ENCODE peak calls at places on chromosomes 6 and 20, in ten cellular contexts. V, W, Q, T, B, A, J, R, E and U are unnamed samples. For H3K4me1, the result is how much of the 10 kb centered on the place peaks cover.

GRCh38 chr6:52504778-52505127 is 72.1 kb downstream of the TRAM2 start:
- DNase-seq in V (no peak), W (no peak), Q (no peak), T (no peak), B (no peak), A (no peak), J (no peak), R (no peak), E (no peak), U (no peak)

GRCh38 chr6:42104095-42104806 is 38.2 kb downstream of the C6orf132 start:
- DNase-seq in V (no peak), W (peak), Q (peak), T (peak), B (peak), A (peak), J (no peak), R (peak), E (peak), U (peak)

GRCh38 chr20:5513975-5514516 is 197.3 kb upstream of the PROKR2 start:
- DNase-seq in V (peak), W (peak), Q (no peak), T (no peak), B (no peak), A (no peak), J (no peak), R (no peak), E (no peak), U (no peak)

GRCh38 chr6:66866801-66867200 is 1159.8 kb upstream of the EYS start:
- DNase-seq in V (no peak), W (no peak), Q (no peak), T (no peak), B (no peak), A (no peak), J (no peak), R (no peak), E (no peak), U (no peak)

GRCh38 chr6:146369866-146370265 is 173.8 kb upstream of the RAB32 start:
- DNase-seq in V (no peak), W (no peak), Q (no peak), T (no peak), B (no peak), A (no peak), J (no peak), R (no peak), E (no peak), U (no peak)

GRCh38 chr6:33288942-33289783 is at the start of the genes PFDN6 and WDR46:
- DNase-seq in V (peak), W (peak), Q (peak), T (peak), B (peak), A (peak), J (peak), R (peak), E (peak), U (peak)

GRCh38 chr6:7392402-7392801 is 2.8 kb downstream of the RIOK1 start:
- DNase-seq in V (peak), W (no peak), Q (no peak), T (no peak), B (no peak), A (no peak), J (no peak), R (no peak), E (no peak), U (peak)

GRCh38 chr20:13302647-13303425 is 81.8 kb downstream of the ISM1 start:
- DNase-seq in V (peak), W (peak), Q (peak), T (peak), B (no peak), A (peak), J (peak), R (no peak), E (no peak), U (no peak)

GRCh38 chr6:144449911-144450690 is 165.0 kb downstream of the UTRN start:
- DNase-seq in V (no peak), W (no peak), Q (no peak), T (no peak), B (no peak), A (peak), J (no peak), R (no peak), E (peak), U (no peak)

GRCh38 chr20:53513168-53513488 is 80.5 kb downstream of the ZNF217 start:
- DNase-seq in V (no peak), W (no peak), Q (no peak), T (no peak), B (no peak), A (no peak), J (no peak), R (no peak), E (no peak), U (no peak)

GRCh38 chr6:114579486-114579885 is 236.7 kb upstream of the HS3ST5 start:
- DNase-seq in V (no peak), W (no peak), Q (no peak), T (no peak), B (no peak), A (no peak), J (no peak), R (no peak), E (no peak), U (no peak)

GRCh38 chr20:461254-462198 is 807 bp downstream of the TBC1D20 start:
- DNase-seq in V (peak), W (peak), Q (peak), T (peak), B (peak), A (peak), J (peak), R (no peak), E (peak), U (peak)

GRCh38 chr6:36099872-36100483 is 30.3 kb upstream of the MAPK13 start:
- DNase-seq in V (no peak), W (no peak), Q (no peak), T (no peak), B (no peak), A (no peak), J (no peak), R (no peak), E (no peak), U (no peak)

GRCh38 chr6:15417811-15418210 is 171.9 kb downstream of the JARID2 start:
- DNase-seq in V (no peak), W (no peak), Q (no peak), T (no peak), B (no peak), A (no peak), J (no peak), R (no peak), E (no peak), U (no peak)

GRCh38 chr6:150499882-150500312 is 99.8 kb upstream of the PLEKHG1 start:
- DNase-seq in V (no peak), W (no peak), Q (no peak), T (no peak), B (no peak), A (no peak), J (no peak), R (no peak), E (no peak), U (no peak)

GRCh38 chr6:78324213-78324612 is 543.1 kb upstream of the IRAK1BP1 start:
- DNase-seq in V (no peak), W (no peak), Q (no peak), T (no peak), B (no peak), A (no peak), J (no peak), R (no peak), E (no peak), U (no peak)

GRCh38 chr6:16544006-16544405 is 217.3 kb downstream of the ATXN1 start:
- DNase-seq in V (no peak), W (no peak), Q (no peak), T (no peak), B (peak), A (peak), J (no peak), R (peak), E (peak), U (no peak)

GRCh38 chr6:8958894-8959511 is 523.7 kb upstream of the SLC35B3 start:
- DNase-seq in V (no peak), W (no peak), Q (no peak), T (no peak), B (no peak), A (no peak), J (no peak), R (no peak), E (no peak), U (no peak)

GRCh38 chr20:62087227-62087626 is 21.5 kb upstream of the TAF4 start:
- DNase-seq in V (no peak), W (no peak), Q (no peak), T (no peak), B (no peak), A (peak), J (no peak), R (no peak), E (no peak), U (no peak)

GRCh38 chr6:2124260-2124709 is 121.1 kb downstream of the GMDS start:
- DNase-seq in V (no peak), W (no peak), Q (no peak), T (no peak), B (no peak), A (no peak), J (peak), R (peak), E (peak), U (no peak)

GRCh38 chr6:32223258-32224235 is at the start of gene NOTCH4:
- DNase-seq in V (no peak), W (no peak), Q (no peak), T (no peak), B (no peak), A (no peak), J (no peak), R (no peak), E (peak), U (no peak)

GRCh38 chr20:48041078-48041780 is 255.9 kb upstream of the SULF2 start:
- DNase-seq in V (no peak), W (no peak), Q (no peak), T (no peak), B (no peak), A (no peak), J (peak), R (no peak), E (no peak), U (no peak)

GRCh38 chr20:54475334-54476287 is at the start of gene DOK5:
- DNase-seq in V (no peak), W (peak), Q (peak), T (no peak), B (peak), A (peak), J (no peak), R (peak), E (peak), U (no peak)

GRCh38 chr6:22956029-22956715 is 386.8 kb downstream of the HDGFL1 start:
- DNase-seq in V (peak), W (peak), Q (no peak), T (no peak), B (no peak), A (no peak), J (no peak), R (no peak), E (no peak), U (no peak)

GRCh38 chr6:43570876-43571441 is 4.9 kb downstream of the XPO5 start:
- DNase-seq in V (no peak), W (no peak), Q (no peak), T (no peak), B (no peak), A (no peak), J (no peak), R (no peak), E (no peak), U (no peak)

GRCh38 chr6:150072201-150072600 is 3.3 kb upstream of the ULBP3 start:
- DNase-seq in V (peak), W (peak), Q (peak), T (peak), B (peak), A (no peak), J (peak), R (no peak), E (peak), U (peak)

GRCh38 chr20:59667131-59667530 is 62.8 kb downstream of the PHACTR3 start:
- DNase-seq in V (no peak), W (no peak), Q (no peak), T (no peak), B (no peak), A (no peak), J (no peak), R (peak), E (no peak), U (no peak)

GRCh38 chr6:5091210-5091609 is 6.1 kb downstream of the PPP1R3G start:
- DNase-seq in V (no peak), W (no peak), Q (no peak), T (no peak), B (no peak), A (no peak), J (no peak), R (peak), E (no peak), U (no peak)

GRCh38 chr6:5089821-5090449 is 4.8 kb downstream of the PPP1R3G start:
- DNase-seq in V (no peak), W (no peak), Q (no peak), T (no peak), B (no peak), A (no peak), J (no peak), R (peak), E (no peak), U (no peak)

GRCh38 chr6:5093231-5094015 is 8.3 kb downstream of the PPP1R3G start:
- DNase-seq in V (no peak), W (no peak), Q (no peak), T (no peak), B (no peak), A (no peak), J (no peak), R (peak), E (peak), U (no peak)

GRCh38 chr6:5090603-5091002 is 5.5 kb downstream of the PPP1R3G start:
- DNase-seq in V (no peak), W (no peak), Q (no peak), T (no peak), B (no peak), A (no peak), J (no peak), R (no peak), E (no peak), U (no peak)

DNA sequence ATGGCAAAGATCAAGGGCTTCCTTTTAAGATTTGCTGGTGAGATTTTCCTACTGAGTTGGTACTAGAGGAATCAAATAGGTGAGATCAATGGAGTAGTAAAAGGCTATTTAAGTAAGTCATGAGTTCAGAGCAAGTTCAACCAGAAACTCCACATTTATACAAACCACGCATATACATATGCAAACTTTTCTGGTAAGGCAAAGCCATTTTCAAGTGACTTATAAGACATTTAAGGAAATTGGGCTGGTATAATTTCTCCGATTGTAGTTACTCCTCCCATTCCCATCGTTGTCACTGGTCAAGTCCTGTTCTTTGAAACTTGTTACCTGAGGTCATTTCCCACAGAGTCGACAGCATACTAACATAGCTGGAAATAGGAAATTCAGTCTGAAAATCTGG is 6.5 kb downstream of the PPP1R3G start:
- DNase-seq in V (no peak), W (no peak), Q (no peak), T (no peak), B (no peak), A (no peak), J (no peak), R (no peak), E (no peak), U (no peak)
- H3K4me1 ChIP-seq in V (under half), W (under half), Q (under half), T (under half), B (under half), A (under half), J (under half), R (under half), E (under half), U (under half)

GRCh38 chr20:33669873-33670640 is 3.3 kb downstream of the ACTL10 start:
- DNase-seq in V (no peak), W (no peak), Q (no peak), T (no peak), B (no peak), A (no peak), J (no peak), R (no peak), E (no peak), U (no peak)
- H3K4me1 ChIP-seq in V (under half), W (under half), Q (under half), T (half or more), B (under half), A (under half), J (under half), R (half or more), E (under half), U (under half)

GRCh38 chr6:338815-339262 is 46.6 kb downstream of the DUSP22 start:
- DNase-seq in V (peak), W (no peak), Q (no peak), T (no peak), B (no peak), A (no peak), J (no peak), R (no peak), E (no peak), U (no peak)
- H3K4me1 ChIP-seq in V (under half), W (under half), Q (under half), T (half or more), B (under half), A (under half), J (under half), R (under half), E (under half), U (under half)

DNA sequence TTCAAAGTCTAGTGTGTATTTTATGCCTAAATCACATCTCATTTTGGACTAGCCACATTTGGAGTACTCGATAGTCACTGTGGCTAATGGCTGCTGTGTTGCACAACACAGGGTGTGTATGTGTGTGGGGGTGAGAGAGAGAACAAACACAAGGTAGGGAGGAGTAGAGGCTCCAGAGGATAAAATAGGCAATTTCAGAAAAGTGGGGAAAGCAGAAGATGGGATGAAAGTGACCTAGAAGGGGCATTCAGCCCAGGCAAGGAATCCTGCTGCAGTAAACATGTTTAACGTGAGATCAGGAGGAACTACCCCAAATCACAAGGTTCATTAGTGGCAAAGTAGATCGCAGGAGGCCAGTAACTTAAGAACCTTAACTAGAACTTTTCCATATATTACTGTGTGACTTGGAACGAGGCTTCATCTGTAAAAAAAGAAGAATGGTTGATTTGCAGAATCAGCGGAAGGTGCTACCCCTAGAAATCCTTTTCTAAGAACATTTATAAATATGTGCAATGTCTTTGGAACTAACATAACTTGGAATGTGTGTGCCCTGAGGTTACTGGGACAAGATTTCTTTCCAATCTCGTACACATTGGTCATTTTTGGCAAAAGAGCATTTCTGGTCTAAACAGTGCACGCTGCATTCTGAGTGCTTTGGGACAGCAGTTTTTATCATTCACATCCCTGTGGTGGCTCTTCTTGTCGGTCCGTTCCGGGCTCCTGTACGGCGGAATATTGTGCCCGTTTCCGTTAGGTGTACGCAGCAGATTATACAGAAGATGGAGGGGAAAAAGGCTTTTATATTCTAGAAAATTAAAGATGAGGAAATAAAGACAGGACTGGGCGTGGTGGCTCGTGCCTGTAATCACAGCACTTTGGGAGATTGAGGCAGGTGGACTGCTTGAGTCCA is 2.6 kb downstream of the DUSP22 start:
- DNase-seq in V (no peak), W (no peak), Q (no peak), T (no peak), B (no peak), A (no peak), J (no peak), R (peak), E (no peak), U (no peak)
- H3K4me1 ChIP-seq in V (under half), W (under half), Q (under half), T (half or more), B (under half), A (under half), J (under half), R (under half), E (under half), U (under half)

GRCh38 chr6:37826993-37827392 is 7.5 kb downstream of the ZFAND3 start:
- DNase-seq in V (no peak), W (no peak), Q (no peak), T (no peak), B (no peak), A (no peak), J (no peak), R (no peak), E (no peak), U (no peak)

GRCh38 chr6:37824170-37824569 is 4.6 kb downstream of the ZFAND3 start:
- DNase-seq in V (no peak), W (no peak), Q (no peak), T (no peak), B (no peak), A (no peak), J (no peak), R (no peak), E (no peak), U (no peak)

GRCh38 chr6:37826188-37826587 is 6.7 kb downstream of the ZFAND3 start:
- DNase-seq in V (no peak), W (no peak), Q (no peak), T (no peak), B (no peak), A (no peak), J (no peak), R (no peak), E (no peak), U (no peak)

GRCh38 chr6:37830225-37830624 is 10.7 kb downstream of the ZFAND3 start:
- DNase-seq in V (no peak), W (no peak), Q (no peak), T (peak), B (no peak), A (no peak), J (no peak), R (no peak), E (no peak), U (no peak)

GRCh38 chr6:37827603-37828265 is 8.2 kb downstream of the ZFAND3 start:
- DNase-seq in V (peak), W (no peak), Q (no peak), T (no peak), B (no peak), A (no peak), J (peak), R (no peak), E (no peak), U (no peak)
- H3K4me1 ChIP-seq in V (under half), W (under half), Q (under half), T (under half), B (under half), A (under half), J (under half), R (half or more), E (under half), U (under half)

DNA sequence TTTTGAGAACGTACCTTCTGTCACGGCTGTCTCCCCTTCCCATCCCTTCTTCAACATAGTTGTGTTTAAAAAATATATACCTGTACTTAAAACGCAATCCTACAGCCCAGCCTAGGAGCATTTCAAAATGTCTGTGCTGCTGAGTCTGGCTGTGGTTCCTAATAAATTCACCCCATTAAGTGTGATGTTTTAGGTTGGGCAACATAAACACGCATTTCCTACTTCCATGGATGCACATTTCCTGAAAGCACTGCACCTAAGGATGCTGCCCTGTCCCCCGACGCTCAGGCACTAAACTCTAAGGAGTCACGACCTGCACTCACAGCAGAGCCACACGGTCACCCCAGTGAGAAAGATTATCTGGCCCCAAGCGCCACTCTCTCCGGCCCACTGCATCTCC is 1.2 kb downstream of the REV3L start:
- DNase-seq in V (peak), W (no peak), Q (no peak), T (no peak), B (no peak), A (no peak), J (no peak), R (no peak), E (no peak), U (no peak)
- H3K4me1 ChIP-seq in V (under half), W (under half), Q (under half), T (half or more), B (under half), A (half or more), J (under half), R (under half), E (under half), U (under half)

DNA sequence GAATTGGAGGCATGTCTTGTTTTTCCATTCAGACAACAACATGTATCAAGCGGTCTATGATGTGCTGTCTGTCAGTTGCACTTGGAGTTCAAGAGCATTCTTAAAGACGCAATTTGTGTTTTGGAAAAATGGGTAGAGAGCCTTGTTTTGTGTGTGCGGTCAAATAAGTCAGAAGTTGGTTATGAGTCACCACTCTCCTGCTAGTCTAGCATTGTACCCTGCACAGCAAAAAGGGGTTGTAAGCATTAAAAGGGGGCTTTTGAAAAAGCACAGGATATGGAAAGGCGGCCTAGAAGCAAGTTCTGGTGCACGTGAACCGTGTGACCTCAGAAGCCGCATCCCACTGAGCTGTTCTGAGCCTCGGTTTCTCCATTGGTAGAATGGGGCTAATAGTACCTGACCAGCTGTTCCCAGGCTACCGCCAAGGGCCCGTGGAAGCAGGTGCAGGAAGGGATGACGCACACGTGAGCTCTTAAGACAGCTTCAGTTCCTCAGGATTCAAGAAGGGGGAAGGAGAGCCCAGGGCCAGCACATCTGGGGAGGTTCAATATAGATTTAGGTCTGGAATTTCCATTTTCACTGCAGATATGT is 61.6 kb upstream of the SNX9 start:
- DNase-seq in V (peak), W (no peak), Q (no peak), T (no peak), B (no peak), A (no peak), J (no peak), R (peak), E (no peak), U (peak)
- H3K4me1 ChIP-seq in V (under half), W (under half), Q (under half), T (under half), B (under half), A (under half), J (under half), R (under half), E (under half), U (under half)